ENCODE peak calls at places on chromosomes 6 and 20, in seven cellular contexts. Q is lower lobe of right lung; R is activated CD8-positive, alpha-beta memory T cell treated with anti-CD3 and anti-CD28 coated beads, Interleukin-2, amount 50 U/mL, for 4 hours; T is fibroblast of lung; E is stimulated activated CD8-positive, alpha-beta memory T cell treated with anti-CD3 and anti-CD28 coated beads, Interleukin-15, amount 100 ng/mL, for 24 hours; H is T-helper 17 cell; B is psoas muscle. V is an unnamed sample.

GRCh38 chr6:44009425-44010321 is 117.6 kb downstream of the MRPL14 start:
- DNase-seq in T (peak), H (peak), Q (no peak), R (no peak), B (peak), E (no peak), V (peak)

GRCh38 chr20:40470313-40471260 is 218.4 kb downstream of the MAFB start:
- DNase-seq in Q (peak), R (no peak), H (no peak), T (no peak), E (no peak), B (peak), V (no peak)

GRCh38 chr6:127177030-127177928 is 58.8 kb downstream of the RSPO3 start:
- DNase-seq in T (peak), R (no peak), B (no peak), E (no peak), Q (no peak), H (no peak), V (no peak)

GRCh38 chr6:150936021-150936555 is 70.6 kb downstream of the MTHFD1L start:
- DNase-seq in E (no peak), R (no peak), Q (no peak), T (no peak), B (no peak), H (no peak), V (no peak)

GRCh38 chr6:118650500-118651281 is 700 bp downstream of the CEP85L start:
- DNase-seq in E (peak), Q (peak), T (peak), B (peak), R (peak), H (peak), V (peak)

GRCh38 chr20:18543932-18544331 is 23.3 kb upstream of the SMIM26 start:
- DNase-seq in T (no peak), R (no peak), H (no peak), E (no peak), Q (no peak), B (no peak), V (no peak)

GRCh38 chr6:109460161-109460830 is 4.7 kb upstream of the MICAL1 start:
- DNase-seq in Q (no peak), B (no peak), R (no peak), E (no peak), T (peak), H (no peak), V (no peak)

GRCh38 chr6:17932362-17932852 is 55.0 kb downstream of the KIF13A start:
- DNase-seq in Q (peak), E (no peak), B (no peak), R (no peak), T (peak), H (no peak), V (no peak)

GRCh38 chr6:131206463-131207251 is 71.4 kb downstream of the AKAP7 start:
- DNase-seq in T (no peak), Q (no peak), E (no peak), R (no peak), H (no peak), B (no peak), V (no peak)

GRCh38 chr6:30075094-30075986 is at the start of gene RNF39:
- DNase-seq in Q (peak), R (no peak), H (no peak), T (no peak), E (no peak), B (peak), V (no peak)

GRCh38 chr6:134466751-134467525 is 149.0 kb upstream of the SGK1 start:
- DNase-seq in H (no peak), Q (no peak), E (no peak), R (no peak), B (no peak), T (no peak), V (no peak)

GRCh38 chr20:46074006-46074405 is 15.8 kb downstream of the NCOA5 start:
- DNase-seq in H (no peak), E (no peak), Q (no peak), T (no peak), R (no peak), B (no peak), V (no peak)

GRCh38 chr20:63696311-63696627 is 183 bp upstream of the TNFRSF6B start:
- DNase-seq in T (peak), B (no peak), E (no peak), R (no peak), Q (peak), H (no peak), V (peak)

GRCh38 chr6:124659427-124659826 is 302.8 kb upstream of the RNF217 start:
- DNase-seq in E (no peak), T (no peak), R (no peak), H (no peak), Q (no peak), B (no peak), V (no peak)

GRCh38 chr6:3364391-3364790 is 92.5 kb downstream of the SLC22A23 start:
- DNase-seq in Q (no peak), H (no peak), T (no peak), R (no peak), E (no peak), B (no peak), V (no peak)